ENCODE peak calls at places on chromosomes 1 and 21, in five cellular contexts. One of them, this sample, is unnamed.
A peak's percentile ranks its signal among the peaks of the same experiment; 100 is the strongest.

GRCh38 chr1:185375583-185375982 is 58.5 kb upstream of the IVNS1ABP start:
- DNase-seq in NCI-H446 treated with DMSO at 0.1 percent for 48 hours: no peak
- DNase-seq in WERI-Rb-1: no peak
- DNase-seq in ACHN: no peak
- DNase-seq in activated naive CD4-positive, alpha-beta T cell: no peak
- DNase-seq in this sample: no peak

GRCh38 chr21:31781737-31782136 is 49.8 kb upstream of the SCAF4 start:
- DNase-seq in NCI-H446 treated with DMSO at 0.1 percent for 48 hours: peak; percentile 57
- DNase-seq in WERI-Rb-1: no peak
- DNase-seq in ACHN: peak; percentile 15
- DNase-seq in activated naive CD4-positive, alpha-beta T cell: no peak
- DNase-seq in this sample: no peak

GRCh38 chr1:3082051-3082450 is 13.0 kb downstream of the PRDM16 start:
- DNase-seq in NCI-H446 treated with DMSO at 0.1 percent for 48 hours: no peak
- DNase-seq in WERI-Rb-1: no peak
- DNase-seq in ACHN: no peak
- DNase-seq in activated naive CD4-positive, alpha-beta T cell: no peak
- DNase-seq in this sample: no peak

GRCh38 chr1:2962946-2963345 is 58.3 kb upstream of the ACTRT2 start:
- DNase-seq in NCI-H446 treated with DMSO at 0.1 percent for 48 hours: no peak
- DNase-seq in WERI-Rb-1: peak; percentile 3
- DNase-seq in ACHN: no peak
- DNase-seq in activated naive CD4-positive, alpha-beta T cell: no peak
- DNase-seq in this sample: no peak

GRCh38 chr1:10424034-10424433 is 6.2 kb upstream of the CENPS start:
- DNase-seq in NCI-H446 treated with DMSO at 0.1 percent for 48 hours: peak; percentile 51
- DNase-seq in WERI-Rb-1: no peak
- DNase-seq in ACHN: no peak
- DNase-seq in activated naive CD4-positive, alpha-beta T cell: no peak
- DNase-seq in this sample: no peak

GRCh38 chr1:206421616-206422355 is 48.5 kb upstream of the IKBKE start:
- DNase-seq in NCI-H446 treated with DMSO at 0.1 percent for 48 hours: no peak
- DNase-seq in WERI-Rb-1: peak; percentile 81
- DNase-seq in ACHN: no peak
- DNase-seq in activated naive CD4-positive, alpha-beta T cell: no peak
- DNase-seq in this sample: no peak

GRCh38 chr1:174815036-174815435 is 184.7 kb upstream of the CACYBP start:
- DNase-seq in NCI-H446 treated with DMSO at 0.1 percent for 48 hours: no peak
- DNase-seq in WERI-Rb-1: no peak
- DNase-seq in ACHN: peak; percentile 60
- DNase-seq in activated naive CD4-positive, alpha-beta T cell: no peak
- DNase-seq in this sample: peak; percentile 87

GRCh38 chr1:24955161-24955560 is 25.1 kb upstream of the RUNX3 start:
- DNase-seq in NCI-H446 treated with DMSO at 0.1 percent for 48 hours: no peak
- DNase-seq in WERI-Rb-1: no peak
- DNase-seq in ACHN: no peak
- DNase-seq in activated naive CD4-positive, alpha-beta T cell: peak; percentile 48
- DNase-seq in this sample: peak; percentile 79

GRCh38 chr1:39625462-39626273 is 13.8 kb downstream of the HEYL start:
- DNase-seq in NCI-H446 treated with DMSO at 0.1 percent for 48 hours: no peak
- DNase-seq in WERI-Rb-1: no peak
- DNase-seq in ACHN: no peak
- DNase-seq in activated naive CD4-positive, alpha-beta T cell: no peak
- DNase-seq in this sample: no peak

GRCh38 chr1:6210606-6211355 is 4.9 kb downstream of the RNF207 start:
- DNase-seq in NCI-H446 treated with DMSO at 0.1 percent for 48 hours: no peak
- DNase-seq in WERI-Rb-1: no peak
- DNase-seq in ACHN: no peak
- DNase-seq in activated naive CD4-positive, alpha-beta T cell: no peak
- DNase-seq in this sample: no peak

GRCh38 chr1:89927037-89927436 is 67.9 kb upstream of the ZNF326 start:
- DNase-seq in NCI-H446 treated with DMSO at 0.1 percent for 48 hours: no peak
- DNase-seq in WERI-Rb-1: no peak
- DNase-seq in ACHN: no peak
- DNase-seq in activated naive CD4-positive, alpha-beta T cell: no peak
- DNase-seq in this sample: no peak

GRCh38 chr1:194935864-194936263 is 1672.4 kb downstream of the KCNT2 start:
- DNase-seq in NCI-H446 treated with DMSO at 0.1 percent for 48 hours: no peak
- DNase-seq in WERI-Rb-1: no peak
- DNase-seq in ACHN: no peak
- DNase-seq in activated naive CD4-positive, alpha-beta T cell: no peak
- DNase-seq in this sample: no peak

GRCh38 chr1:113652773-113653172 is 106.5 kb downstream of the PHTF1 start:
- DNase-seq in NCI-H446 treated with DMSO at 0.1 percent for 48 hours: no peak
- DNase-seq in WERI-Rb-1: no peak
- DNase-seq in ACHN: no peak
- DNase-seq in activated naive CD4-positive, alpha-beta T cell: no peak
- DNase-seq in this sample: no peak

GRCh38 chr1:245085508-245086095 is 69.2 kb upstream of the KIF26B start:
- DNase-seq in NCI-H446 treated with DMSO at 0.1 percent for 48 hours: no peak
- DNase-seq in WERI-Rb-1: no peak
- DNase-seq in ACHN: peak; percentile 74
- DNase-seq in activated naive CD4-positive, alpha-beta T cell: no peak
- DNase-seq in this sample: peak; percentile 82

GRCh38 chr1:167683641-167684502 is 37.9 kb upstream of the MPZL1 start:
- DNase-seq in NCI-H446 treated with DMSO at 0.1 percent for 48 hours: peak; percentile 67
- DNase-seq in WERI-Rb-1: no peak
- DNase-seq in ACHN: no peak
- DNase-seq in activated naive CD4-positive, alpha-beta T cell: no peak
- DNase-seq in this sample: no peak

GRCh38 chr1:19710825-19711611 is 46.3 kb downstream of the HTR6 start:
- DNase-seq in NCI-H446 treated with DMSO at 0.1 percent for 48 hours: no peak
- DNase-seq in WERI-Rb-1: no peak
- DNase-seq in ACHN: no peak
- DNase-seq in activated naive CD4-positive, alpha-beta T cell: no peak
- DNase-seq in this sample: no peak

GRCh38 chr1:107683683-107684082 is 281.3 kb downstream of the VAV3 start:
- DNase-seq in NCI-H446 treated with DMSO at 0.1 percent for 48 hours: no peak
- DNase-seq in WERI-Rb-1: no peak
- DNase-seq in ACHN: peak; percentile 66
- DNase-seq in activated naive CD4-positive, alpha-beta T cell: no peak
- DNase-seq in this sample: no peak

GRCh38 chr1:210681158-210681557 is 352.5 kb downstream of the HHAT start:
- DNase-seq in NCI-H446 treated with DMSO at 0.1 percent for 48 hours: no peak
- DNase-seq in WERI-Rb-1: no peak
- DNase-seq in ACHN: no peak
- DNase-seq in activated naive CD4-positive, alpha-beta T cell: no peak
- DNase-seq in this sample: no peak

GRCh38 chr1:43011020-43011419 is 52.4 kb upstream of the SLC2A1 start:
- DNase-seq in NCI-H446 treated with DMSO at 0.1 percent for 48 hours: no peak
- DNase-seq in WERI-Rb-1: no peak
- DNase-seq in ACHN: no peak
- DNase-seq in activated naive CD4-positive, alpha-beta T cell: no peak
- DNase-seq in this sample: no peak

GRCh38 chr1:84171471-84171870 is 27.4 kb downstream of the PRKACB start:
- DNase-seq in NCI-H446 treated with DMSO at 0.1 percent for 48 hours: no peak
- DNase-seq in WERI-Rb-1: no peak
- DNase-seq in ACHN: no peak
- DNase-seq in activated naive CD4-positive, alpha-beta T cell: no peak
- DNase-seq in this sample: no peak

GRCh38 chr1:204576422-204576821 is 60.2 kb downstream of the MDM4 start:
- DNase-seq in NCI-H446 treated with DMSO at 0.1 percent for 48 hours: no peak
- DNase-seq in WERI-Rb-1: no peak
- DNase-seq in ACHN: no peak
- DNase-seq in activated naive CD4-positive, alpha-beta T cell: no peak
- DNase-seq in this sample: no peak

GRCh38 chr1:179082308-179083030 is 599 bp downstream of the TOR3A start:
- DNase-seq in NCI-H446 treated with DMSO at 0.1 percent for 48 hours: no peak
- DNase-seq in WERI-Rb-1: peak; percentile 61
- DNase-seq in ACHN: peak; percentile 38
- DNase-seq in activated naive CD4-positive, alpha-beta T cell: peak; percentile 26
- DNase-seq in this sample: peak; percentile 22

GRCh38 chr1:44884746-44885145 is 41.7 kb upstream of the PTCH2 start:
- DNase-seq in NCI-H446 treated with DMSO at 0.1 percent for 48 hours: no peak
- DNase-seq in WERI-Rb-1: no peak
- DNase-seq in ACHN: no peak
- DNase-seq in activated naive CD4-positive, alpha-beta T cell: no peak
- DNase-seq in this sample: no peak

GRCh38 chr1:16180291-16180824 is 24.5 kb upstream of the EPHA2 start:
- DNase-seq in NCI-H446 treated with DMSO at 0.1 percent for 48 hours: no peak
- DNase-seq in WERI-Rb-1: no peak
- DNase-seq in ACHN: no peak
- DNase-seq in activated naive CD4-positive, alpha-beta T cell: no peak
- DNase-seq in this sample: peak; percentile 52